ENCODE peak calls at places on chromosomes 2 and 18, in eight cellular contexts. E, G, Y, F, Q, I, T and K are unnamed samples.

GRCh38 chr2:85750509-85751299 is 3.1 kb upstream of the ATOH8 start:
- DNase-seq in E (peak), G (peak), Y (peak), F (peak), Q (peak), I (peak), T (peak), K (peak)

GRCh38 chr2:150136901-150137300 is 350.6 kb downstream of the RND3 start:
- DNase-seq in E (no peak), G (no peak), Y (no peak), F (no peak), Q (no peak), I (no peak), T (no peak), K (no peak)

GRCh38 chr18:34746614-34747013 is 36.5 kb downstream of the DTNA start:
- DNase-seq in E (no peak), G (no peak), Y (no peak), F (no peak), Q (no peak), I (no peak), T (no peak), K (no peak)

GRCh38 chr2:162210385-162210784 is 32.9 kb downstream of the FAP start:
- DNase-seq in E (no peak), G (no peak), Y (no peak), F (no peak), Q (peak), I (no peak), T (no peak), K (no peak)

GRCh38 chr18:23237524-23238151 is 102.4 kb downstream of the CABLES1 start:
- DNase-seq in E (peak), G (peak), Y (peak), F (no peak), Q (peak), I (peak), T (no peak), K (peak)

GRCh38 chr2:18614042-18614441 is 24.7 kb upstream of the NT5C1B start:
- DNase-seq in E (no peak), G (no peak), Y (no peak), F (no peak), Q (no peak), I (no peak), T (no peak), K (no peak)

GRCh38 chr2:98654702-98655488 is 46.5 kb downstream of the UNC50 start:
- DNase-seq in E (no peak), G (no peak), Y (no peak), F (no peak), Q (peak), I (peak), T (no peak), K (no peak)

GRCh38 chr2:26591619-26592505 is 49.3 kb downstream of the CIB4 start:
- DNase-seq in E (no peak), G (no peak), Y (no peak), F (no peak), Q (no peak), I (no peak), T (no peak), K (no peak)

GRCh38 chr2:159600752-159601151 is 15.6 kb downstream of the BAZ2B start:
- DNase-seq in E (no peak), G (no peak), Y (no peak), F (no peak), Q (no peak), I (no peak), T (no peak), K (peak)

GRCh38 chr18:59769105-59769865 is 72.1 kb upstream of the CCBE1 start:
- DNase-seq in E (no peak), G (no peak), Y (no peak), F (no peak), Q (no peak), I (no peak), T (no peak), K (peak)

GRCh38 chr18:35158728-35159443 is 81.9 kb upstream of the ZNF397 start:
- DNase-seq in E (no peak), G (peak), Y (peak), F (no peak), Q (peak), I (peak), T (no peak), K (no peak)

GRCh38 chr2:169961911-169962310 is 134.7 kb downstream of the UBR3 start:
- DNase-seq in E (no peak), G (no peak), Y (no peak), F (no peak), Q (no peak), I (no peak), T (no peak), K (peak)

GRCh38 chr2:37550197-37550596 is 121.2 kb downstream of the CDC42EP3 start:
- DNase-seq in E (no peak), G (no peak), Y (no peak), F (no peak), Q (no peak), I (no peak), T (no peak), K (no peak)

GRCh38 chr18:36613069-36613468 is 215.7 kb downstream of the TPGS2 start:
- DNase-seq in E (no peak), G (no peak), Y (no peak), F (no peak), Q (no peak), I (no peak), T (no peak), K (no peak)

GRCh38 chr2:236892721-236893120 is 193.0 kb upstream of the COPS8 start:
- DNase-seq in E (no peak), G (no peak), Y (no peak), F (no peak), Q (no peak), I (no peak), T (no peak), K (no peak)

GRCh38 chr2:239970004-239970623 is 55.0 kb downstream of the NDUFA10 start:
- DNase-seq in E (no peak), G (no peak), Y (no peak), F (no peak), Q (peak), I (no peak), T (no peak), K (peak)

GRCh38 chr2:241598487-241598886 is 38.5 kb downstream of the THAP4 start:
- DNase-seq in E (no peak), G (no peak), Y (no peak), F (no peak), Q (peak), I (no peak), T (peak), K (peak)

GRCh38 chr2:222281495-222281894 is 17.3 kb downstream of the PAX3 start:
- DNase-seq in E (no peak), G (no peak), Y (no peak), F (no peak), Q (no peak), I (no peak), T (no peak), K (no peak)

GRCh38 chr2:219969508-219969907 is 342.1 kb downstream of the SLC4A3 start:
- DNase-seq in E (no peak), G (no peak), Y (no peak), F (no peak), Q (no peak), I (no peak), T (no peak), K (peak)

GRCh38 chr18:36769172-36769571 is 59.6 kb downstream of the TPGS2 start:
- DNase-seq in E (no peak), G (no peak), Y (no peak), F (no peak), Q (no peak), I (no peak), T (no peak), K (no peak)

GRCh38 chr2:187553908-187554703 is at the start of gene TFPI:
- DNase-seq in E (peak), G (no peak), Y (no peak), F (no peak), Q (peak), I (no peak), T (no peak), K (peak)

GRCh38 chr2:15617778-15618448 is 26.2 kb downstream of the DDX1 start:
- DNase-seq in E (no peak), G (no peak), Y (no peak), F (no peak), Q (no peak), I (no peak), T (no peak), K (no peak)

GRCh38 chr2:174681983-174682577 is 82.2 kb downstream of the CHRNA1 start:
- DNase-seq in E (no peak), G (peak), Y (peak), F (peak), Q (no peak), I (peak), T (no peak), K (peak)

GRCh38 chr2:239836021-239836765 is 188.9 kb downstream of the NDUFA10 start:
- DNase-seq in E (no peak), G (no peak), Y (no peak), F (no peak), Q (no peak), I (no peak), T (no peak), K (no peak)

GRCh38 chr2:224836263-224836662 is 120.1 kb upstream of the CCDC195 start:
- DNase-seq in E (no peak), G (no peak), Y (no peak), F (no peak), Q (no peak), I (no peak), T (no peak), K (peak)

GRCh38 chr2:197356136-197356535 is 45.6 kb upstream of the ANKRD44 start:
- DNase-seq in E (no peak), G (no peak), Y (peak), F (no peak), Q (no peak), I (no peak), T (no peak), K (peak)

GRCh38 chr2:218273908-218274249 is 3.6 kb downstream of the PNKD start:
- DNase-seq in E (no peak), G (no peak), Y (no peak), F (no peak), Q (no peak), I (no peak), T (no peak), K (no peak)

GRCh38 chr2:186913870-186914269 is 64.9 kb upstream of the ZSWIM2 start:
- DNase-seq in E (no peak), G (no peak), Y (no peak), F (no peak), Q (peak), I (no peak), T (no peak), K (no peak)

GRCh38 chr18:37676276-37676675 is 110.7 kb upstream of the CELF4 start:
- DNase-seq in E (no peak), G (no peak), Y (no peak), F (no peak), Q (no peak), I (no peak), T (no peak), K (no peak)

GRCh38 chr2:43084699-43085091 is 141.7 kb downstream of the ZFP36L2 start:
- DNase-seq in E (peak), G (no peak), Y (no peak), F (no peak), Q (no peak), I (no peak), T (no peak), K (peak)

GRCh38 chr2:99420751-99421299 is 69.0 kb downstream of the REV1 start:
- DNase-seq in E (no peak), G (no peak), Y (no peak), F (no peak), Q (no peak), I (no peak), T (no peak), K (peak)